ENCODE peak calls at places on chromosomes 7 and 10, in four cellular contexts. S is activated CD4-positive, alpha-beta T cell treated with anti-CD3 and anti-CD28 coated beads, Interleukin-2, amount 10 ng/mL, durations not matched to agents 7 days and 5 days; V is iris pigment epithelial cell; T is tibial artery. E is an unnamed sample.
A peak's percentile ranks its signal among the peaks of the same experiment; 100 is the strongest.

GRCh38 chr7:31875424-31875823 is 188.4 kb downstream of the PPP1R17 start:
- DNase-seq in V (no peak), S (no peak), T (no peak), E (no peak)

GRCh38 chr7:54839538-54840213 is 80.7 kb upstream of the SEC61G start:
- DNase-seq in V (peak; percentile 58), T (peak; percentile 81), S (no peak), E (peak; percentile 35)

GRCh38 chr10:20971901-20972300 is 74.8 kb upstream of the NEBL start:
- DNase-seq in T (no peak), S (no peak), V (peak; percentile 28), E (no peak)

GRCh38 chr10:61987951-61988379 is 86.5 kb downstream of the ARID5B start:
- DNase-seq in V (no peak), T (no peak), S (peak; percentile 51), E (no peak)

GRCh38 chr10:48454302-48455054 is 148.0 kb downstream of the MAPK8 start:
- DNase-seq in S (no peak), T (peak; percentile 57), V (no peak), E (no peak)

GRCh38 chr7:24842449-24843241 is 85.4 kb upstream of the GSDME start:
- DNase-seq in T (no peak), V (peak; percentile 52), S (no peak), E (no peak)

GRCh38 chr10:70964281-70964680 is 75.9 kb upstream of the PCBD1 start:
- DNase-seq in T (no peak), S (no peak), V (no peak), E (no peak)

GRCh38 chr7:87506243-87507180 is 31.0 kb upstream of the ABCB4 start:
- DNase-seq in S (no peak), T (no peak), V (peak; percentile 40), E (no peak)

GRCh38 chr10:79320785-79321493 is 26.3 kb upstream of the PPIF start:
- DNase-seq in S (no peak), V (peak; percentile 81), T (no peak), E (no peak)

GRCh38 chr10:11425288-11425595 is 186.2 kb downstream of the USP6NL start:
- DNase-seq in V (no peak), T (no peak), S (no peak), E (peak; percentile 54)

GRCh38 chr10:132397671-132398565 is 918 bp downstream of the PWWP2B start:
- DNase-seq in T (no peak), V (peak; percentile 47), S (peak; percentile 31), E (no peak)

E was measured in SHP77.